ENCODE peak calls at places on chromosomes 4 and X, in seven cellular contexts. N is effector memory CD4-positive, alpha-beta T cell; R is NCI-H82; C is NCI-H2171; W is head of caudate nucleus; B is H7; M is tibial nerve. S is an unnamed sample.

GRCh38 chr4:114900934-114901333 is 212.5 kb downstream of the NDST4 start:
- DNase-seq in N (no peak), R (no peak), C (no peak), W (no peak), B (no peak), M (no peak), S (no peak)

GRCh38 chrX:151081016-151081415 is 95.4 kb upstream of the GPR50 start:
- DNase-seq in N (no peak), R (no peak), C (no peak), W (no peak), B (peak; percentile 6), M (no peak), S (no peak)

GRCh38 chr4:6415306-6415705 is 57.1 kb downstream of the PPP2R2C start:
- DNase-seq in N (no peak), R (no peak), C (no peak), W (no peak), B (no peak), M (no peak), S (no peak)

GRCh38 chrX:15349046-15349445 is 13.7 kb upstream of the PIGA start:
- DNase-seq in N (no peak), R (peak; percentile 91), C (peak; percentile 29), W (no peak), B (peak; percentile 54), M (no peak), S (peak; percentile 26)

GRCh38 chr4:14069871-14070270 is 442.3 kb upstream of the BOD1L1 start:
- DNase-seq in N (no peak), R (peak; percentile 6), C (no peak), W (no peak), B (no peak), M (no peak), S (no peak)

GRCh38 chr4:161936625-161937133 is 227.1 kb downstream of the FSTL5 start:
- DNase-seq in N (no peak), R (no peak), C (no peak), W (no peak), B (no peak), M (no peak), S (no peak)

GRCh38 chr4:6331018-6331417 is 61.4 kb downstream of the WFS1 start:
- DNase-seq in N (no peak), R (peak; percentile 64), C (no peak), W (peak; percentile 44), B (peak; percentile 81), M (no peak), S (peak; percentile 42)

GRCh38 chr4:7253806-7254205 is 61.5 kb downstream of the SORCS2 start:
- DNase-seq in N (no peak), R (no peak), C (no peak), W (no peak), B (no peak), M (no peak), S (no peak)

GRCh38 chrX:17441965-17442364 is 67.0 kb downstream of the NHS start:
- DNase-seq in N (no peak), R (no peak), C (no peak), W (no peak), B (no peak), M (no peak), S (no peak)

GRCh38 chr4:1345905-1346780 is 865 bp upstream of the UVSSA start:
- DNase-seq in N (peak; percentile 30), R (peak; percentile 70), C (no peak), W (peak; percentile 55), B (peak; percentile 89), M (no peak), S (peak; percentile 61)

GRCh38 chr4:138677212-138677611 is 338.4 kb upstream of the NOCT start:
- DNase-seq in N (no peak), R (no peak), C (no peak), W (no peak), B (no peak), M (no peak), S (no peak)

GRCh38 chr4:54165011-54165410 is 64.1 kb upstream of the PDGFRA start:
- DNase-seq in N (no peak), R (no peak), C (no peak), W (no peak), B (no peak), M (no peak), S (no peak)

GRCh38 chr4:3409571-3410091 is 32.1 kb upstream of the HGFAC start:
- DNase-seq in N (no peak), R (no peak), C (no peak), W (no peak), B (no peak), M (peak; percentile 4), S (no peak)

GRCh38 chrX:151564035-151564434 is 560 bp downstream of the PASD1 start:
- DNase-seq in N (no peak), R (no peak), C (no peak), W (no peak), B (no peak), M (no peak), S (no peak)

GRCh38 chr4:16707874-16708273 is 190.6 kb downstream of the LDB2 start:
- DNase-seq in N (no peak), R (no peak), C (no peak), W (no peak), B (no peak), M (no peak), S (no peak)

GRCh38 chr4:25297528-25298242 is 14.9 kb upstream of the ZCCHC4 start:
- DNase-seq in N (no peak), R (no peak), C (no peak), W (no peak), B (no peak), M (no peak), S (no peak)

GRCh38 chr4:51894246-51894645 is 51.3 kb downstream of the DCUN1D4 start:
- DNase-seq in N (no peak), R (no peak), C (no peak), W (no peak), B (no peak), M (no peak), S (no peak)

GRCh38 chrX:21153503-21153902 is 220.7 kb upstream of the CNKSR2 start:
- DNase-seq in N (no peak), R (no peak), C (no peak), W (no peak), B (peak; percentile 9), M (peak; percentile 13), S (no peak)

GRCh38 chrX:136048446-136048845 is 63.2 kb downstream of the SLC9A6 start:
- DNase-seq in N (no peak), R (no peak), C (no peak), W (no peak), B (no peak), M (no peak), S (no peak)

GRCh38 chrX:100410083-100410590 is at the start of gene PCDH19:
- DNase-seq in N (no peak), R (peak; percentile 79), C (peak; percentile 23), W (peak; percentile 60), B (peak; percentile 98), M (peak; percentile 27), S (no peak)

GRCh38 chrX:2627272-2627867 is 63.7 kb upstream of the CD99 start:
- DNase-seq in N (no peak), R (no peak), C (no peak), W (no peak), B (peak; percentile 58), M (no peak), S (peak; percentile 69)

GRCh38 chrX:20139966-20140365 is 1.7 kb downstream of the EIF1AX start:
- DNase-seq in N (no peak), R (peak; percentile 44), C (no peak), W (no peak), B (no peak), M (no peak), S (no peak)

GRCh38 chr4:150001815-150002214 is 76.4 kb upstream of the DCLK2 start:
- DNase-seq in N (no peak), R (no peak), C (no peak), W (no peak), B (no peak), M (no peak), S (no peak)

GRCh38 chr4:117479673-117480072 is 394.3 kb upstream of the TRAM1L1 start:
- DNase-seq in N (no peak), R (no peak), C (no peak), W (no peak), B (no peak), M (no peak), S (no peak)

GRCh38 chrX:2583194-2584162 is 82.7 kb upstream of the DHRSX start:
- DNase-seq in N (no peak), R (no peak), C (no peak), W (no peak), B (peak; percentile 67), M (no peak), S (no peak)

GRCh38 chr4:156228706-156229105 is 275.0 kb upstream of the CTSO start:
- DNase-seq in N (no peak), R (no peak), C (no peak), W (no peak), B (no peak), M (no peak), S (no peak)

GRCh38 chrX:136251042-136251991 is at the start of gene MAP7D3:
- DNase-seq in N (peak; percentile 55), R (peak; percentile 76), C (peak; percentile 29), W (peak; percentile 54), B (peak; percentile 89), M (peak; percentile 32), S (peak; percentile 73)

GRCh38 chr4:79445371-79445781 is 37.3 kb upstream of the GK2 start:
- DNase-seq in N (no peak), R (peak; percentile 58), C (peak; percentile 79), W (no peak), B (no peak), M (no peak), S (no peak)

GRCh38 chr4:165404080-165404479 is 25.3 kb downstream of the CPE start:
- DNase-seq in N (no peak), R (no peak), C (no peak), W (no peak), B (no peak), M (no peak), S (no peak)

GRCh38 chr4:20299515-20299914 is 47.8 kb downstream of the SLIT2 start:
- DNase-seq in N (no peak), R (peak; percentile 21), C (no peak), W (no peak), B (no peak), M (no peak), S (no peak)

GRCh38 chrX:150162141-150162540 is 201.0 kb upstream of the MAMLD1 start:
- DNase-seq in N (no peak), R (no peak), C (no peak), W (no peak), B (no peak), M (no peak), S (no peak)

GRCh38 chr4:182913621-182914020 is 3.6 kb downstream of the DCTD start:
- DNase-seq in N (no peak), R (no peak), C (no peak), W (no peak), B (no peak), M (no peak), S (no peak)

GRCh38 chrX:11185861-11186260 is 74.7 kb downstream of the HCCS start:
- DNase-seq in N (no peak), R (peak; percentile 90), C (no peak), W (no peak), B (no peak), M (no peak), S (no peak)

GRCh38 chr4:114019276-114019971 is 40.0 kb upstream of the ARSJ start:
- DNase-seq in N (no peak), R (no peak), C (no peak), W (no peak), B (no peak), M (no peak), S (no peak)

S was measured in activated CD8-positive, alpha-beta T cell treated with anti-CD3 and anti-CD28 coated beads, Interleukin-2, amount 10 ng/mL, durations not matched to agents 7 days and 5 days.